ENCODE peak calls at places on chromosomes 11 and 22, in eight cellular contexts. G is fibroblast of villous mesenchyme, I is mucosa of descending colon, D is testis, U is AG09309, N is AG04449, B is AG04450, P is dorsolateral prefrontal cortex. X is an unnamed sample.

GRCh38 chr22:39454385-39454871 is 2.4 kb upstream of the MGAT3 start:
- DNase-seq in G (peak), I (no peak), D (peak), U (no peak), N (no peak), B (no peak), P (no peak), X (no peak)

GRCh38 chr11:35200811-35201341 is 61.9 kb downstream of the CD44 start:
- DNase-seq in G (no peak), I (no peak), D (no peak), U (no peak), N (no peak), B (no peak), P (no peak), X (no peak)

GRCh38 chr11:1834132-1834610 is 619 bp upstream of the SYT8 start:
- DNase-seq in G (no peak), I (peak), D (no peak), U (no peak), N (no peak), B (no peak), P (no peak), X (no peak)

GRCh38 chr11:5809122-5809519 is 397 bp downstream of the OR52N2 start:
- DNase-seq in G (peak), I (peak), D (no peak), U (no peak), N (no peak), B (no peak), P (no peak), X (no peak)

GRCh38 chr11:34997872-34998548 is 81.6 kb downstream of the PDHX start:
- DNase-seq in G (peak), I (no peak), D (no peak), U (no peak), N (no peak), B (no peak), P (no peak), X (no peak)

GRCh38 chr22:46071451-46072029 is 78.8 kb upstream of the PPARA start:
- DNase-seq in G (peak), I (peak), D (peak), U (peak), N (peak), B (peak), P (peak), X (peak)

GRCh38 chr22:36360011-36360410 is 27.8 kb downstream of the MYH9 start:
- DNase-seq in G (no peak), I (no peak), D (no peak), U (no peak), N (no peak), B (no peak), P (no peak), X (no peak)

GRCh38 chr11:16781821-16782220 is 43.4 kb downstream of the C11orf58 start:
- DNase-seq in G (no peak), I (no peak), D (no peak), U (no peak), N (no peak), B (no peak), P (no peak), X (no peak)

GRCh38 chr11:7019500-7020182 is 505 bp downstream of the ZNF214 start:
- DNase-seq in G (peak), I (peak), D (peak), U (no peak), N (no peak), B (no peak), P (peak), X (no peak)

GRCh38 chr11:117319214-117319840 is 3.3 kb upstream of the BACE1 start:
- DNase-seq in G (peak), I (no peak), D (no peak), U (no peak), N (peak), B (no peak), P (no peak), X (no peak)

GRCh38 chr11:69969890-69970784 is 108.0 kb upstream of the ANO1 start:
- DNase-seq in G (no peak), I (no peak), D (no peak), U (no peak), N (no peak), B (no peak), P (no peak), X (no peak)

GRCh38 chr11:124039557-124039956 is 1.6 kb downstream of the OR10G7 start:
- DNase-seq in G (no peak), I (no peak), D (no peak), U (no peak), N (no peak), B (no peak), P (no peak), X (no peak)

GRCh38 chr11:119729581-119730346 is 764 bp upstream of the NECTIN1 start:
- DNase-seq in G (peak), I (peak), D (peak), U (no peak), N (no peak), B (peak), P (no peak), X (no peak)

GRCh38 chr11:118194835-118195627 is 18.6 kb upstream of the SCN2B start:
- DNase-seq in G (peak), I (peak), D (peak), U (peak), N (peak), B (peak), P (peak), X (peak)

GRCh38 chr22:30015229-30015797 is 65.0 kb upstream of the HORMAD2 start:
- DNase-seq in G (peak), I (no peak), D (no peak), U (no peak), N (no peak), B (no peak), P (no peak), X (no peak)

GRCh38 chr11:335779-336665 is 15.4 kb upstream of the IFITM3 start:
- DNase-seq in G (peak), I (no peak), D (peak), U (no peak), N (no peak), B (no peak), P (peak), X (no peak)

GRCh38 chr22:47748887-47749286 is 986.4 kb downstream of the TBC1D22A start:
- DNase-seq in G (no peak), I (no peak), D (no peak), U (no peak), N (no peak), B (no peak), P (no peak), X (no peak)

GRCh38 chr22:46274381-46274780 is 6.6 kb downstream of the TTC38 start:
- DNase-seq in G (no peak), I (no peak), D (no peak), U (no peak), N (no peak), B (no peak), P (no peak), X (no peak)

GRCh38 chr11:22049276-22049675 is 143.6 kb upstream of the ANO5 start:
- DNase-seq in G (no peak), I (no peak), D (no peak), U (no peak), N (no peak), B (no peak), P (no peak), X (no peak)

GRCh38 chr11:63490551-63491239 is at the start of gene PLAAT5:
- DNase-seq in G (peak), I (peak), D (peak), U (no peak), N (no peak), B (no peak), P (peak), X (no peak)

GRCh38 chr11:22875869-22876473 is 15.7 kb upstream of the CCDC179 start:
- DNase-seq in G (peak), I (peak), D (peak), U (peak), N (peak), B (peak), P (no peak), X (peak)

GRCh38 chr11:19345848-19346681 is 105.3 kb upstream of the E2F8 start:
- DNase-seq in G (peak), I (no peak), D (no peak), U (no peak), N (no peak), B (no peak), P (peak), X (peak)
- H3K4me3 ChIP-seq in G (peak), I (no peak), D (peak), U (no peak), N (peak), B (peak), P (peak), X (peak)

DNA sequence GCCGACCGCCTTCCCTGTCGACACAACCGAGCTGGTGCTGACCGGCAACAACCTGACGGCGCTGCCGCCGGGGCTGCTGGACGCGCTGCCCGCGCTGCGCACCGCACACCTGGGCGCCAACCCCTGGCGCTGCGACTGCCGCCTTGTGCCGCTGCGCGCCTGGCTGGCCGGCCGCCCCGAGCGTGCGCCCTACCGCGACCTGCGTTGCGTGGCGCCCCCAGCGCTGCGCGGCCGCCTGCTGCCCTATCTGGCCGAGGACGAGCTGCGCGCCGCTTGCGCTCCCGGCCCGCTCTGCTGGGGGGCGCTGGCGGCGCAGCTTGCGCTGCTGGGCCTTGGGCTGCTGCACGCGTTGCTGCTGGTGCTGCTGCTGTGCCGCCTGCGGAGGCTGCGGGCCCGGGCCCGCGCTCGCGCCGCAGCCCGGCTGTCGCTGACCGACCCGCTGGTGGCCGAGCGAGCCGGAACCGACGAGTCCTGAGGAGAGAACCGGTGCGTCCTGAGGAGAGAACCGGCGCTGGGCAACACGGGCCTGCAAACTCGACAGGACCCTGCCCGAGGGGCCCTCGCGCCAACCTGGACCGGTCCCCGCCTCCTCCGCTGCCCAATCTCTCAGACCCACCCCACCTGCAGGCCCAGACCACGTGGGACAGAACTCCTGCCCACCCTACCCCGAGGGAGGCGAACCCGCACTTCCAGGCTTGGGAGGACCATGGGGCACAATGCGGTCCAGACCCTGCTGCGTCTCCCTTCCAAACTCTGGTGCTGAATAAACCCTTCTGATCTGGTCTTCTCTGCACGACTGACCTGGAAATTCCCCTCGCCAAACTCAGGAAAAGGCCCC is 870 bp downstream of the GP1BB start:
- DNase-seq in G (peak), I (no peak), D (no peak), U (no peak), N (no peak), B (no peak), P (no peak), X (no peak)
- H3K4me3 ChIP-seq in G (no peak), I (no peak), D (peak), U (no peak), N (no peak), B (no peak), P (no peak), X (no peak)

GRCh38 chr22:19669570-19669969 is 44.7 kb upstream of the SEPTIN5 start:
- DNase-seq in G (no peak), I (no peak), D (peak), U (no peak), N (no peak), B (no peak), P (no peak), X (no peak)
- H3K4me3 ChIP-seq in G (no peak), I (no peak), D (no peak), U (no peak), N (no peak), B (no peak), P (no peak), X (no peak)

GRCh38 chr11:10638285-10638684 is 55.3 kb downstream of the IRAG1 start:
- DNase-seq in G (peak), I (no peak), D (no peak), U (no peak), N (no peak), B (no peak), P (no peak), X (peak)

GRCh38 chr11:10639350-10639749 is 54.2 kb downstream of the IRAG1 start:
- DNase-seq in G (no peak), I (no peak), D (no peak), U (no peak), N (no peak), B (no peak), P (no peak), X (no peak)

GRCh38 chr11:10640308-10640707 is 53.2 kb downstream of the IRAG1 start:
- DNase-seq in G (peak), I (no peak), D (no peak), U (no peak), N (no peak), B (no peak), P (no peak), X (no peak)

GRCh38 chr11:10642298-10642697 is 51.3 kb downstream of the IRAG1 start:
- DNase-seq in G (no peak), I (no peak), D (no peak), U (no peak), N (no peak), B (no peak), P (no peak), X (no peak)

GRCh38 chr11:10641314-10642206 is 52.0 kb downstream of the IRAG1 start:
- DNase-seq in G (no peak), I (no peak), D (no peak), U (no peak), N (no peak), B (no peak), P (no peak), X (no peak)
- H3K4me3 ChIP-seq in G (no peak), I (no peak), D (no peak), U (no peak), N (no peak), B (no peak), P (no peak), X (no peak)

DNA sequence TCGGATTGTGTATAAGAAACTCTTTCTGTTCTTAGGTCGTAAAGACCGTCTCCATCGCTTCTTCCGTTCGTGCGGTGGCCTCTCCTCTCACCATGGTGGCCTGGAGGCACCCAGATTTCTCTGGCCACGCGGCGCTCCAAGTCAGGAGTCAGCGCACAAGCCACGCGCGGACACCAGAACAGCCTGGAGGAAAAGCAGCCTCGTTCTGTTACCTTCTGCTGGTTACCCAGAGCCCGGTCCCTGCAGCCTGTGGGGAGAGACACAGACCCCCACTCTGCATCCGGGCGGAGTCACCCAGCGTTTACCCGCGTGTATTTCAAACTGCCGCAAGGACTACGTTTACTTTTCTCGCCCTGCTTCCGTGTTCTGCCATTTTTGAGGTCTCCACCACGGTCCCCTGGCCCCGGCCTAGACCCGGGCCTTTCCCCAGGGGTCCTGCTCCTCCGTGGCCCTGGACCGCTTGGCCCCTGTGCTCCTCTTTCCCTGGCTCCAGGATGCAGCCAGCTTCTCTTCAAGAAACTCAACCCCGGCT is 776.1 kb downstream of the BRD1 start:
- DNase-seq in G (no peak), I (no peak), D (no peak), U (no peak), N (no peak), B (no peak), P (peak), X (no peak)
- H3K4me3 ChIP-seq in G (no peak), I (no peak), D (peak), U (no peak), N (peak), B (peak), P (peak), X (peak)

GRCh38 chr22:50583294-50583865 is 731 bp upstream of the CHKB start:
- DNase-seq in G (no peak), I (no peak), D (no peak), U (no peak), N (no peak), B (no peak), P (no peak), X (no peak)

GRCh38 chr22:50582562-50583293 is at the start of gene CHKB:
- DNase-seq in G (peak), I (peak), D (peak), U (peak), N (peak), B (peak), P (peak), X (peak)

GRCh38 chr22:50585238-50585637 is 2.6 kb upstream of the CHKB start:
- DNase-seq in G (no peak), I (no peak), D (no peak), U (no peak), N (no peak), B (no peak), P (no peak), X (no peak)

GRCh38 chr22:50585781-50586180 is 3.1 kb upstream of the CHKB start:
- DNase-seq in G (no peak), I (no peak), D (no peak), U (no peak), N (no peak), B (no peak), P (peak), X (no peak)

DNA sequence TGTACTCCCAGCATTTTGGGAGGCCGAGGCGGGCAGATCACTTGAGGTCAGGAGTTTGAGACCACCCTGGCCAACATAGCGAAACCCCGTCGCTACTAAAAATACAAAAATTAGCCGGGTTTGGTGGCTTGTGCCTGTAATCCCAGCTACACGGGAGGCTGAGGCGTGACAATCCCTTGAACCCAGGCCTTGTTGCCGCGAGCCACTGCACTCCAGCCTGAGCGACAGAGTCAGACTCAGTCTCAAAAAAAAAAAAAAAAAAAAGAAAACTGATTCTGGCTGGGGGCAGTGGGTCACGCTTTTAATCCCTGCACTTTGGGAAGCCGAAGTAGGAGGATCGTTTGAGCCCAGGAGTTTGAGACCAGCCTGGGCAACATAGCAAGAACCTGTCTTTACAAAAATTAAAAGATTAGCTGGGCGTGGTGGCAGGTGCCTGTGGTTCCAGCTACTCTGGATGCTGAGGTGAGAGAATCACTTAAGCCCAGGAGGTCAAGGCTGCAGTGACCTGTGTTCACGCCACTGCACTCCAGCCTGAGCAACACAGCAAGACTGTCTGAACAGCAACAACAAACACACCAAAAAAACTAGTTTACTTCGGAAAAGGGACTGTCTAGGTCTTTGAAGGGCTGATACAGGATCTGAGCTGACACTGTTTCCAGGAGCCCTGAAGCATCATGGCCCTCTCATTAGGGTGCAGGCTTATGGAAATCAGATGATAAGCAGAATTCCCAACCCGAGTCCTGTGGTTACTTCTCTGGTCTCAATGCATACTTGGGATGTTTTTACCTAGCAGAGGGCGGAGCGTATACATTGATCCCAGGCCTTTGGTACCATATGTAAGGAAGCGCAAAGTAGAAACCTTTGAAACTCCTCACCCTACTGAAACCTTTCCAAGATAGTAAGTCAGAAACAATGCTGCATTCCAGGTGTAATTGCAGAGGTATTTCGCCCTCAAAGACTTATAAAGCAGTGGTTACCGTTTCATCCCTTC is 1.8 kb upstream of the CHKB start:
- DNase-seq in G (no peak), I (no peak), D (no peak), U (no peak), N (no peak), B (no peak), P (no peak), X (no peak)
- H3K4me3 ChIP-seq in G (no peak), I (no peak), D (no peak), U (no peak), N (no peak), B (no peak), P (peak), X (no peak)

DNA sequence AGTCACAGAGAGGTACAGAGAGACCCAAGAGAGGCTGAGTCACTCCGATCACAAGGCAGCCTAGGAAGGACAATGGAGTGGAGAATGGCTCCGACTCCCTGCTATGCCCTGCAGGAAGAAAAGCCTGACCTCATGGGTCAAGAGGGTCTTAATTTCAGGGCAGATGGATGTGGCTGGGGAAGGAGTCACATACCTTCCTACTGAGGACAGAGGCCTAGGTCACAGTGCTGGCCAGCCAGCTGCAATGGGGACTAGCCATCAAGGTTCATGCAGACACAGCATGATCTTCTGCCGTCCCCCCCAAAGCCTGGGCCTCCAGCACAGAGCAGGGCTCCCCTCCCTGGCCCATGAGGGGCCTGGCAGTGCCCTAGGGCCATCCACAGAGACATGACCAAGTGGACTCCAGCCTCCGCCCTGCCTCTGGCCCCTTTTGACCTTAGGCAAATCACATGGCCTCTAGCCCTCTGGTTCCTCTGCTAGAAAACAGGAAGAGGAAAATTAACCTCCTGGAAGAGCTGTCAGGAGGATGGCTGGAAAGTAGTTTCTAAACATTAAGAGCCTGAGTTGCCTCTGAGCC is 1.8 kb downstream of the ARRB1 start:
- DNase-seq in G (no peak), I (peak), D (no peak), U (no peak), N (no peak), B (no peak), P (no peak), X (no peak)
- H3K4me3 ChIP-seq in G (peak), I (no peak), D (no peak), U (no peak), N (no peak), B (peak), P (peak), X (no peak)

GRCh38 chr11:57266157-57266556 is 29.1 kb upstream of the APLNR start:
- DNase-seq in G (no peak), I (no peak), D (no peak), U (no peak), N (no peak), B (no peak), P (no peak), X (no peak)
- H3K4me3 ChIP-seq in G (no peak), I (no peak), D (no peak), U (no peak), N (no peak), B (no peak), P (no peak), X (no peak)

GRCh38 chr11:86145439-86146156 is 76.7 kb upstream of the PICALM start:
- DNase-seq in G (no peak), I (no peak), D (no peak), U (no peak), N (no peak), B (no peak), P (no peak), X (no peak)
- H3K4me3 ChIP-seq in G (no peak), I (no peak), D (no peak), U (no peak), N (no peak), B (no peak), P (no peak), X (no peak)

GRCh38 chr11:71454470-71455113 is 1.6 kb downstream of the NADSYN1 start:
- DNase-seq in G (no peak), I (peak), D (no peak), U (no peak), N (no peak), B (no peak), P (peak), X (no peak)
- H3K4me3 ChIP-seq in G (no peak), I (no peak), D (no peak), U (no peak), N (no peak), B (peak), P (peak), X (no peak)

X was measured in skeletal muscle cell.